ENCODE peak calls at places on chromosomes 16 and 17, in five cellular contexts. J is AG10803, N is GM18507, F is EL, O is HS-5. L is an unnamed sample.

GRCh38 chr17:14078027-14078426 is 8.7 kb downstream of the COX10 start:
- DNase-seq in J (peak), F (no peak), N (no peak), O (no peak), L (no peak)

GRCh38 chr16:11675561-11676511 is 7.6 kb downstream of the SNN start:
- DNase-seq in O (no peak), N (no peak), J (no peak), F (no peak), L (no peak)

GRCh38 chr17:48575066-48575582 is 3.0 kb downstream of the HOXB4 start:
- DNase-seq in J (peak), N (no peak), O (no peak), F (no peak), L (no peak)

GRCh38 chr17:60327122-60327869 is 64.6 kb downstream of the USP32 start:
- DNase-seq in J (no peak), N (no peak), O (no peak), F (no peak), L (no peak)

GRCh38 chr17:41301204-41301790 is 1.4 kb downstream of the KRTAP29-1 start:
- DNase-seq in J (no peak), O (no peak), F (no peak), N (no peak), L (no peak)

GRCh38 chr16:27327586-27327915 is 13.8 kb downstream of the IL4R start:
- DNase-seq in N (no peak), O (no peak), J (no peak), F (no peak), L (no peak)

GRCh38 chr17:79338142-79338541 is 263.5 kb downstream of the ENGASE start:
- DNase-seq in O (no peak), J (no peak), N (no peak), F (no peak), L (no peak)

GRCh38 chr17:79777166-79777843 is 643 bp upstream of the CBX2 start:
- DNase-seq in N (no peak), F (peak), J (peak), O (no peak), L (peak)

GRCh38 chr17:4534928-4535666 is 20.1 kb downstream of the MYBBP1A start:
- DNase-seq in O (no peak), N (no peak), J (no peak), F (no peak), L (no peak)

GRCh38 chr16:85610446-85611204 is 2.5 kb upstream of the GSE1 start:
- DNase-seq in O (peak), N (peak), J (peak), F (peak), L (peak)

GRCh38 chr17:50635720-50636144 is 1.1 kb downstream of the ABCC3 start:
- DNase-seq in J (no peak), O (no peak), N (no peak), F (no peak), L (no peak)

GRCh38 chr16:57188711-57189002 is 2.5 kb downstream of the RSPRY1 start:
- DNase-seq in O (no peak), N (no peak), J (no peak), F (no peak), L (no peak)

GRCh38 chr17:49703557-49704277 is 4.0 kb downstream of the SLC35B1 start:
- DNase-seq in F (peak), O (no peak), N (no peak), J (peak), L (no peak)

GRCh38 chr17:27993723-27994310 is 48.7 kb upstream of the NLK start:
- DNase-seq in F (no peak), O (no peak), N (no peak), J (no peak), L (no peak)

GRCh38 chr17:78430892-78431691 is 52.6 kb downstream of the PGS1 start:
- DNase-seq in F (no peak), N (no peak), O (no peak), J (no peak), L (no peak)

GRCh38 chr17:80513892-80514291 is 30.7 kb upstream of the RPTOR start:
- DNase-seq in F (peak), O (no peak), J (peak), N (no peak), L (no peak)

GRCh38 chr16:79093554-79093967 is 507.0 kb downstream of the MAF start:
- DNase-seq in J (no peak), F (no peak), N (no peak), O (no peak), L (peak)

GRCh38 chr17:19508327-19508867 is 25.3 kb upstream of the SLC47A1 start:
- DNase-seq in N (peak), J (no peak), F (no peak), O (no peak), L (no peak)

GRCh38 chr16:4695473-4696171 is 2.3 kb downstream of the NUDT16L1 start:
- DNase-seq in F (no peak), N (no peak), O (no peak), J (no peak), L (no peak)

GRCh38 chr17:5468075-5468473 is 708 bp downstream of the DHX33 start:
- DNase-seq in J (no peak), F (no peak), N (no peak), O (peak), L (no peak)

GRCh38 chr17:43854498-43854897 is 7.5 kb downstream of the CD300LG start:
- DNase-seq in F (no peak), O (no peak), J (no peak), N (no peak), L (no peak)

GRCh38 chr16:87800497-87800896 is 34.7 kb upstream of the KLHDC4 start:
- DNase-seq in O (no peak), F (no peak), J (no peak), N (no peak), L (no peak)

GRCh38 chr16:70709457-70709856 is 23.6 kb upstream of the MTSS2 start:
- DNase-seq in F (no peak), N (no peak), O (no peak), J (no peak), L (no peak)

GRCh38 chr16:62950351-62950750 is 914.1 kb upstream of the CDH8 start:
- DNase-seq in N (no peak), O (no peak), F (no peak), J (no peak), L (no peak)

GRCh38 chr16:50396770-50397525 is 28.2 kb upstream of the BRD7 start:
- DNase-seq in O (peak), N (no peak), J (no peak), F (peak), L (no peak)

GRCh38 chr16:9791566-9791965 is 390.7 kb downstream of the GRIN2A start:
- DNase-seq in F (no peak), O (no peak), J (no peak), N (no peak), L (no peak)

GRCh38 chr17:13544755-13545154 is 57.0 kb downstream of the HS3ST3A1 start:
- DNase-seq in J (no peak), O (no peak), F (no peak), N (no peak), L (no peak)

GRCh38 chr17:19410875-19411291 is at the start of gene RNF112:
- DNase-seq in F (peak), O (no peak), J (peak), N (no peak), L (no peak)

GRCh38 chr17:7997186-7997585 is 5.2 kb upstream of the GUCY2D start:
- DNase-seq in N (no peak), F (peak), J (peak), O (no peak), L (no peak)

GRCh38 chr17:48615212-48615962 is at the start of gene HOXB8:
- DNase-seq in O (no peak), F (no peak), N (no peak), J (no peak), L (no peak)

GRCh38 chr17:6654816-6655731 is 3.5 kb downstream of the C17orf100 start:
- DNase-seq in F (no peak), O (no peak), N (no peak), J (no peak), L (no peak)

GRCh38 chr17:78954684-78955083 is 25.0 kb downstream of the LGALS3BP start:
- DNase-seq in J (no peak), N (no peak), O (no peak), F (no peak), L (no peak)

GRCh38 chr17:13266596-13266995 is 248.8 kb upstream of the ELAC2 start:
- DNase-seq in F (peak), N (no peak), J (peak), O (peak), L (no peak)

GRCh38 chr16:30121741-30122620 is 1.0 kb downstream of the MAPK3 start:
- DNase-seq in J (no peak), O (no peak), N (no peak), F (no peak), L (no peak)

GRCh38 chr17:75773121-75773807 is 8.3 kb upstream of the GALK1 start:
- DNase-seq in N (no peak), O (no peak), F (no peak), J (no peak), L (no peak)